ENCODE peak calls at places on chromosomes 6 and 20, in eight cellular contexts. F is mammary epithelial cell; G is HL-60; O is progenitor cell of endocrine pancreas; N is activated CD8-positive, alpha-beta memory T cell treated with anti-CD3 and anti-CD28 coated beads for 4 hours; J is memory B cell; W is NT2/D1; Z is fibroblast of lung. T is an unnamed sample.

GRCh38 chr6:9848094-9848493 is 566.8 kb downstream of the TFAP2A start:
- DNase-seq in F (peak; percentile 88), Z (no peak), W (no peak), G (no peak), N (no peak), J (no peak), O (no peak), T (no peak)

GRCh38 chr20:48822879-48823385 is 4.9 kb downstream of the PREX1 start:
- DNase-seq in F (no peak), G (no peak), W (no peak), Z (no peak), J (no peak), O (no peak), N (no peak), T (no peak)

GRCh38 chr6:168408504-168409136 is 32.4 kb upstream of the SMOC2 start:
- DNase-seq in Z (no peak), O (no peak), J (no peak), G (no peak), N (no peak), F (no peak), W (no peak), T (no peak)

GRCh38 chr20:22752324-22752723 is 168.0 kb upstream of the FOXA2 start:
- DNase-seq in J (no peak), N (no peak), F (no peak), Z (no peak), G (no peak), O (no peak), W (no peak), T (no peak)

GRCh38 chr6:80331522-80331921 is 225.1 kb downstream of the BCKDHB start:
- DNase-seq in F (no peak), J (no peak), W (no peak), G (no peak), O (no peak), N (no peak), Z (no peak), T (no peak)

GRCh38 chr6:32819729-32820128 is 2.9 kb upstream of the HLA-DOB start:
- DNase-seq in G (no peak), O (no peak), J (no peak), N (no peak), Z (peak; percentile 80), F (peak; percentile 98), W (no peak), T (no peak)

GRCh38 chr6:122869437-122870024 is 80.5 kb downstream of the SMPDL3A start:
- DNase-seq in Z (peak; percentile 35), F (peak; percentile 49), J (no peak), G (peak; percentile 28), O (no peak), W (no peak), N (no peak), T (no peak)

GRCh38 chr6:126252154-126252553 is 87.8 kb upstream of the CENPW start:
- DNase-seq in J (no peak), F (no peak), O (no peak), W (no peak), N (no peak), Z (no peak), G (no peak), T (no peak)

GRCh38 chr6:2454180-2454579 is 208.8 kb upstream of the GMDS start:
- DNase-seq in O (no peak), J (no peak), Z (no peak), G (no peak), F (no peak), N (no peak), W (no peak), T (no peak)

GRCh38 chr6:3023663-3024483 is 24.2 kb downstream of the NQO2 start:
- DNase-seq in N (peak; percentile 82), O (no peak), G (peak; percentile 89), W (peak; percentile 42), Z (peak; percentile 87), F (peak; percentile 86), J (peak; percentile 52), T (peak; percentile 74)

GRCh38 chr20:14526891-14527290 is 189.5 kb upstream of the FLRT3 start:
- DNase-seq in F (no peak), O (no peak), G (no peak), J (no peak), N (no peak), W (no peak), Z (no peak), T (no peak)

GRCh38 chr6:5723905-5724691 is 282.6 kb downstream of the NRN1 start:
- DNase-seq in W (no peak), O (no peak), Z (no peak), N (peak; percentile 1), F (no peak), G (peak; percentile 41), J (peak; percentile 74), T (no peak)

GRCh38 chr6:165987483-165988305 is 180.0 kb downstream of the TBXT start:
- DNase-seq in F (peak; percentile 0), Z (peak; percentile 86), G (no peak), N (no peak), W (peak; percentile 42), O (peak; percentile 23), J (no peak), T (no peak)

GRCh38 chr6:37502703-37503485 is 3.2 kb upstream of the CCDC167 start:
- DNase-seq in J (peak; percentile 66), F (no peak), N (no peak), O (no peak), W (no peak), Z (no peak), G (no peak), T (no peak)

GRCh38 chr20:11302436-11302835 is 615.3 kb upstream of the BTBD3 start:
- DNase-seq in F (peak; percentile 72), N (no peak), G (no peak), O (no peak), Z (peak; percentile 79), J (no peak), W (no peak), T (no peak)

GRCh38 chr20:25600632-25601031 is 15.3 kb upstream of the NINL start:
- DNase-seq in G (no peak), F (no peak), W (no peak), Z (peak; percentile 49), O (no peak), N (no peak), J (no peak), T (no peak)

GRCh38 chr20:15310361-15310760 is 972.9 kb upstream of the FLRT3 start:
- DNase-seq in G (peak; percentile 70), O (no peak), F (peak; percentile 10), Z (no peak), W (no peak), J (no peak), N (no peak), T (no peak)

GRCh38 chr6:31057426-31058003 is 47.2 kb downstream of the MUC22 start:
- DNase-seq in W (no peak), Z (peak; percentile 66), J (no peak), F (peak; percentile 89), G (no peak), O (no peak), N (no peak), T (no peak)

GRCh38 chr6:115969930-115970273 is 90.8 kb downstream of the FRK start:
- DNase-seq in Z (peak; percentile 8), F (no peak), O (no peak), N (no peak), W (no peak), G (no peak), J (no peak), T (no peak)

GRCh38 chr6:134379086-134379485 is 61.2 kb upstream of the SGK1 start:
- DNase-seq in J (peak; percentile 26), W (no peak), O (peak; percentile 59), Z (no peak), F (peak; percentile 97), G (no peak), N (no peak), T (no peak)

GRCh38 chr20:58993332-58994248 is 12.5 kb downstream of the NELFCD start:
- DNase-seq in F (no peak), W (no peak), N (no peak), Z (no peak), G (no peak), J (no peak), O (no peak), T (no peak)

GRCh38 chr20:24933266-24933908 is 15.7 kb upstream of the CST7 start:
- DNase-seq in J (no peak), G (no peak), F (no peak), Z (no peak), O (no peak), N (no peak), W (no peak), T (no peak)

GRCh38 chr6:79494841-79495240 is 42.4 kb downstream of the LCA5 start:
- DNase-seq in Z (no peak), F (no peak), O (no peak), W (peak; percentile 13), J (no peak), N (no peak), G (no peak), T (no peak)

GRCh38 chr6:14880052-14880451 is 365.8 kb upstream of the JARID2 start:
- DNase-seq in N (no peak), Z (no peak), J (no peak), O (no peak), F (no peak), W (no peak), G (no peak), T (no peak)

GRCh38 chr6:129141499-129141898 is 258.6 kb downstream of the LAMA2 start:
- DNase-seq in O (no peak), W (no peak), G (no peak), Z (no peak), F (no peak), J (no peak), N (no peak), T (no peak)

GRCh38 chr6:94683409-94683808 is 893.9 kb upstream of the MANEA start:
- DNase-seq in Z (no peak), G (no peak), J (no peak), F (peak; percentile 68), O (no peak), W (no peak), N (no peak), T (no peak)

GRCh38 chr6:34154668-34155447 is 9.0 kb upstream of the GRM4 start:
- DNase-seq in O (peak; percentile 76), W (no peak), N (peak; percentile 38), J (peak; percentile 71), Z (peak; percentile 21), G (peak; percentile 18), F (no peak), T (peak; percentile 40)

GRCh38 chr6:113596907-113597583 is 260.1 kb upstream of the MARCKS start:
- DNase-seq in F (no peak), G (no peak), Z (peak; percentile 62), W (no peak), N (no peak), J (no peak), O (no peak), T (no peak)

GRCh38 chr6:82780334-82780733 is 285.3 kb downstream of the UBE3D start:
- DNase-seq in F (no peak), W (no peak), N (no peak), J (no peak), Z (no peak), O (no peak), G (no peak), T (no peak)

GRCh38 chr6:136401749-136402148 is 112.1 kb upstream of the BCLAF1 start:
- DNase-seq in J (no peak), G (no peak), W (no peak), Z (peak; percentile 80), O (no peak), N (no peak), F (peak; percentile 32), T (no peak)

GRCh38 chr20:23278172-23278571 is 72.4 kb upstream of the NXT1 start:
- DNase-seq in O (no peak), Z (no peak), N (no peak), J (no peak), F (no peak), G (no peak), W (no peak), T (no peak)

GRCh38 chr6:167543602-167544506 is 219.0 kb downstream of the TTLL2 start:
- DNase-seq in Z (peak; percentile 20), O (no peak), G (no peak), J (no peak), N (no peak), F (no peak), W (no peak), T (no peak)

GRCh38 chr6:138456393-138456775 is 42.9 kb downstream of the NHSL1 start:
- DNase-seq in F (peak; percentile 20), J (no peak), G (no peak), W (no peak), N (no peak), O (no peak), Z (no peak), T (no peak)

GRCh38 chr6:31042801-31043200 is 32.5 kb downstream of the MUC22 start:
- DNase-seq in Z (peak; percentile 45), F (peak; percentile 57), W (peak; percentile 25), O (peak; percentile 19), J (peak; percentile 10), G (no peak), N (no peak), T (no peak)